ENCODE peak calls at places on chromosomes 13 and 19, in eight cellular contexts. One of them, this sample, is unnamed.

GRCh38 chr19:18322318-18322758 is 538 bp downstream of the LSM4 start:
- DNase-seq in prostate gland: no peak
- DNase-seq in nucleus accumbens: no peak
- DNase-seq in fibroblast of lung: peak; percentile 70
- DNase-seq in heart right ventricle: peak; percentile 52
- DNase-seq in psoas muscle: no peak
- DNase-seq in stimulated activated CD4-positive, alpha-beta T cell treated with anti-CD3 and anti-CD28 coated beads, TNF-alpha, amount 100 ng/mL, for 48 hours: no peak
- DNase-seq in activated gamma-delta T cell treated with anti-CD3 and anti-CD28 coated beads, Interleukin-2, amount 50 U/mL, for 16 hours: no peak
- DNase-seq in this sample: no peak

GRCh38 chr13:112213467-112214245 is 146.7 kb downstream of the SOX1 start:
- DNase-seq in prostate gland: no peak
- DNase-seq in nucleus accumbens: no peak
- DNase-seq in fibroblast of lung: no peak
- DNase-seq in heart right ventricle: no peak
- DNase-seq in psoas muscle: no peak
- DNase-seq in stimulated activated CD4-positive, alpha-beta T cell treated with anti-CD3 and anti-CD28 coated beads, TNF-alpha, amount 100 ng/mL, for 48 hours: no peak
- DNase-seq in activated gamma-delta T cell treated with anti-CD3 and anti-CD28 coated beads, Interleukin-2, amount 50 U/mL, for 16 hours: no peak
- DNase-seq in this sample: no peak

GRCh38 chr13:88223958-88224357 is 552.8 kb downstream of the SLITRK5 start:
- DNase-seq in prostate gland: no peak
- DNase-seq in nucleus accumbens: no peak
- DNase-seq in fibroblast of lung: no peak
- DNase-seq in heart right ventricle: no peak
- DNase-seq in psoas muscle: no peak
- DNase-seq in stimulated activated CD4-positive, alpha-beta T cell treated with anti-CD3 and anti-CD28 coated beads, TNF-alpha, amount 100 ng/mL, for 48 hours: no peak
- DNase-seq in activated gamma-delta T cell treated with anti-CD3 and anti-CD28 coated beads, Interleukin-2, amount 50 U/mL, for 16 hours: no peak
- DNase-seq in this sample: no peak

GRCh38 chr19:5828661-5829566 is 10.6 kb downstream of the FUT6 start:
- DNase-seq in prostate gland: no peak
- DNase-seq in nucleus accumbens: no peak
- DNase-seq in fibroblast of lung: peak; percentile 5
- DNase-seq in heart right ventricle: peak; percentile 43
- DNase-seq in psoas muscle: no peak
- DNase-seq in stimulated activated CD4-positive, alpha-beta T cell treated with anti-CD3 and anti-CD28 coated beads, TNF-alpha, amount 100 ng/mL, for 48 hours: no peak
- DNase-seq in activated gamma-delta T cell treated with anti-CD3 and anti-CD28 coated beads, Interleukin-2, amount 50 U/mL, for 16 hours: peak; percentile 23
- DNase-seq in this sample: peak; percentile 68

GRCh38 chr19:45395524-45396388 is 9.1 kb downstream of the PPP1R13L start:
- DNase-seq in prostate gland: no peak
- DNase-seq in nucleus accumbens: no peak
- DNase-seq in fibroblast of lung: no peak
- DNase-seq in heart right ventricle: no peak
- DNase-seq in psoas muscle: no peak
- DNase-seq in stimulated activated CD4-positive, alpha-beta T cell treated with anti-CD3 and anti-CD28 coated beads, TNF-alpha, amount 100 ng/mL, for 48 hours: no peak
- DNase-seq in activated gamma-delta T cell treated with anti-CD3 and anti-CD28 coated beads, Interleukin-2, amount 50 U/mL, for 16 hours: no peak
- DNase-seq in this sample: no peak

GRCh38 chr13:36713842-36714241 is 40.0 kb downstream of the SERTM1 start:
- DNase-seq in prostate gland: no peak
- DNase-seq in nucleus accumbens: no peak
- DNase-seq in fibroblast of lung: no peak
- DNase-seq in heart right ventricle: no peak
- DNase-seq in psoas muscle: no peak
- DNase-seq in stimulated activated CD4-positive, alpha-beta T cell treated with anti-CD3 and anti-CD28 coated beads, TNF-alpha, amount 100 ng/mL, for 48 hours: no peak
- DNase-seq in activated gamma-delta T cell treated with anti-CD3 and anti-CD28 coated beads, Interleukin-2, amount 50 U/mL, for 16 hours: no peak
- DNase-seq in this sample: no peak

GRCh38 chr13:48817166-48817802 is 158.4 kb upstream of the FNDC3A start:
- DNase-seq in prostate gland: no peak
- DNase-seq in nucleus accumbens: no peak
- DNase-seq in fibroblast of lung: no peak
- DNase-seq in heart right ventricle: no peak
- DNase-seq in psoas muscle: no peak
- DNase-seq in stimulated activated CD4-positive, alpha-beta T cell treated with anti-CD3 and anti-CD28 coated beads, TNF-alpha, amount 100 ng/mL, for 48 hours: no peak
- DNase-seq in activated gamma-delta T cell treated with anti-CD3 and anti-CD28 coated beads, Interleukin-2, amount 50 U/mL, for 16 hours: no peak
- DNase-seq in this sample: no peak

GRCh38 chr13:109200556-109200955 is 571.1 kb downstream of the MYO16 start:
- DNase-seq in prostate gland: no peak
- DNase-seq in nucleus accumbens: no peak
- DNase-seq in fibroblast of lung: no peak
- DNase-seq in heart right ventricle: no peak
- DNase-seq in psoas muscle: no peak
- DNase-seq in stimulated activated CD4-positive, alpha-beta T cell treated with anti-CD3 and anti-CD28 coated beads, TNF-alpha, amount 100 ng/mL, for 48 hours: no peak
- DNase-seq in activated gamma-delta T cell treated with anti-CD3 and anti-CD28 coated beads, Interleukin-2, amount 50 U/mL, for 16 hours: no peak
- DNase-seq in this sample: no peak

GRCh38 chr19:39403331-39404312 is 3.0 kb upstream of the ZFP36 start:
- DNase-seq in prostate gland: peak; percentile 99
- DNase-seq in nucleus accumbens: peak; percentile 49
- DNase-seq in fibroblast of lung: peak; percentile 100
- DNase-seq in heart right ventricle: peak; percentile 99
- DNase-seq in psoas muscle: peak; percentile 100
- DNase-seq in stimulated activated CD4-positive, alpha-beta T cell treated with anti-CD3 and anti-CD28 coated beads, TNF-alpha, amount 100 ng/mL, for 48 hours: peak; percentile 91
- DNase-seq in activated gamma-delta T cell treated with anti-CD3 and anti-CD28 coated beads, Interleukin-2, amount 50 U/mL, for 16 hours: peak; percentile 96
- DNase-seq in this sample: peak; percentile 99

GRCh38 chr13:75482070-75482819 is at the start of gene TBC1D4:
- DNase-seq in prostate gland: peak; percentile 90
- DNase-seq in nucleus accumbens: peak; percentile 60
- DNase-seq in fibroblast of lung: peak; percentile 93
- DNase-seq in heart right ventricle: peak; percentile 83
- DNase-seq in psoas muscle: peak; percentile 94
- DNase-seq in stimulated activated CD4-positive, alpha-beta T cell treated with anti-CD3 and anti-CD28 coated beads, TNF-alpha, amount 100 ng/mL, for 48 hours: peak; percentile 32
- DNase-seq in activated gamma-delta T cell treated with anti-CD3 and anti-CD28 coated beads, Interleukin-2, amount 50 U/mL, for 16 hours: peak; percentile 19
- DNase-seq in this sample: peak; percentile 86

GRCh38 chr19:10699650-10700335 is 1.4 kb upstream of the QTRT1 start:
- DNase-seq in prostate gland: peak; percentile 52
- DNase-seq in nucleus accumbens: no peak
- DNase-seq in fibroblast of lung: peak; percentile 63
- DNase-seq in heart right ventricle: no peak
- DNase-seq in psoas muscle: no peak
- DNase-seq in stimulated activated CD4-positive, alpha-beta T cell treated with anti-CD3 and anti-CD28 coated beads, TNF-alpha, amount 100 ng/mL, for 48 hours: peak; percentile 27
- DNase-seq in activated gamma-delta T cell treated with anti-CD3 and anti-CD28 coated beads, Interleukin-2, amount 50 U/mL, for 16 hours: peak; percentile 57
- DNase-seq in this sample: no peak

GRCh38 chr19:41997121-41997850 is 3.3 kb upstream of the ATP1A3 start:
- DNase-seq in prostate gland: peak; percentile 24
- DNase-seq in nucleus accumbens: peak; percentile 28
- DNase-seq in fibroblast of lung: peak; percentile 27
- DNase-seq in heart right ventricle: peak; percentile 38
- DNase-seq in psoas muscle: no peak
- DNase-seq in stimulated activated CD4-positive, alpha-beta T cell treated with anti-CD3 and anti-CD28 coated beads, TNF-alpha, amount 100 ng/mL, for 48 hours: no peak
- DNase-seq in activated gamma-delta T cell treated with anti-CD3 and anti-CD28 coated beads, Interleukin-2, amount 50 U/mL, for 16 hours: no peak
- DNase-seq in this sample: no peak